ENCODE peak calls at places on chromosomes 5 and 9, in ten cellular contexts. W is MM.1S, M is endodermal cell, U is esophagus muscularis mucosa, Q is PC-3, K is IMR-90, I is HCT116, O is left ventricle myocardium inferior, G is neural progenitor cell, C is cardiac muscle cell. F is an unnamed sample. For H3K36me3, the result is how much of the 10 kb centered on the place peaks cover.

GRCh38 chr5:51226420-51226735 is 156.9 kb upstream of the ISL1 start:
- DNase-seq in W (no peak), I (peak), C (no peak), O (no peak), G (peak), K (no peak), M (peak), Q (no peak), U (no peak), F (no peak)

GRCh38 chr5:89457411-89458329 is 574.7 kb upstream of the MEF2C start:
- DNase-seq in O (peak), M (no peak), I (peak), U (no peak), K (no peak), C (peak), Q (peak), G (no peak), W (no peak), F (peak)

GRCh38 chr9:14438232-14438966 is 124.5 kb upstream of the NFIB start:
- DNase-seq in I (no peak), Q (no peak), G (no peak), O (no peak), K (peak), W (no peak), U (no peak), C (no peak), M (no peak), F (no peak)

GRCh38 chr9:38651400-38652042 is 31.1 kb upstream of the ANKRD18A start:
- DNase-seq in O (peak), W (no peak), M (no peak), G (no peak), K (no peak), Q (no peak), C (no peak), U (peak), I (no peak), F (no peak)

GRCh38 chr5:1199649-1200494 is 1.5 kb upstream of the SLC6A19 start:
- DNase-seq in Q (no peak), C (peak), M (no peak), U (no peak), W (no peak), K (no peak), G (peak), I (no peak), O (no peak), F (no peak)

GRCh38 chr9:91433180-91433579 is 9.5 kb upstream of the NFIL3 start:
- DNase-seq in C (peak), W (peak), O (no peak), I (peak), Q (peak), U (no peak), K (peak), M (no peak), G (no peak), F (no peak)

GRCh38 chr5:14872070-14872989 is 752 bp upstream of the ANKH start:
- DNase-seq in G (peak), W (peak), Q (peak), O (peak), I (no peak), M (peak), K (peak), U (no peak), C (peak), F (peak)

GRCh38 chr5:150540615-150541396 is 32.9 kb downstream of the NDST1 start:
- DNase-seq in K (peak), O (no peak), W (no peak), G (no peak), M (no peak), Q (peak), C (peak), I (no peak), U (no peak), F (peak)

GRCh38 chr9:91301161-91301560 is 60.6 kb downstream of the AUH start:
- DNase-seq in M (no peak), Q (peak), W (no peak), G (no peak), U (no peak), C (peak), O (no peak), I (peak), K (peak), F (no peak)

GRCh38 chr9:27125030-27125429 is 16.0 kb downstream of the TEK start:
- DNase-seq in K (peak), O (peak), G (no peak), M (no peak), U (no peak), Q (peak), W (no peak), C (peak), I (peak), F (peak)

GRCh38 chr9:130073373-130073772 is 19.7 kb downstream of the GPR107 start:
- DNase-seq in G (no peak), U (no peak), C (peak), Q (no peak), I (no peak), W (no peak), K (peak), M (peak), O (no peak), F (peak)

GRCh38 chr9:34985311-34985899 is 4.1 kb upstream of the DNAJB5 start:
- DNase-seq in U (no peak), M (peak), I (peak), K (peak), O (peak), C (peak), Q (peak), G (peak), W (peak), F (peak)

GRCh38 chr5:72109625-72110024 is 2.4 kb downstream of the MAP1B start:
- DNase-seq in G (peak), K (no peak), M (no peak), O (no peak), U (no peak), Q (no peak), C (peak), I (no peak), W (no peak), F (peak)

GRCh38 chr5:73030995-73031394 is 75.2 kb downstream of the FCHO2 start:
- DNase-seq in W (no peak), U (no peak), O (no peak), I (peak), G (peak), Q (peak), C (peak), M (peak), K (peak), F (no peak)

GRCh38 chr5:138932171-138932810 is 57.2 kb upstream of the LRRTM2 start:
- DNase-seq in W (no peak), C (no peak), O (no peak), G (no peak), Q (no peak), M (peak), I (no peak), K (no peak), U (no peak), F (no peak)

GRCh38 chr5:108184940-108185339 is 197.0 kb downstream of the FBXL17 start:
- DNase-seq in W (no peak), M (no peak), O (no peak), U (no peak), C (no peak), G (no peak), K (no peak), Q (no peak), I (no peak), F (no peak)

GRCh38 chr9:97923529-97924108 is 1.3 kb upstream of the TRMO start:
- DNase-seq in C (peak), Q (peak), M (peak), K (peak), W (peak), O (peak), U (peak), G (peak), I (peak), F (peak)

GRCh38 chr5:107067391-107067790 is 603.3 kb downstream of the EFNA5 start:
- DNase-seq in U (no peak), C (no peak), M (peak), O (peak), Q (no peak), G (peak), W (no peak), K (no peak), I (no peak), F (peak)

GRCh38 chr5:14242871-14243383 is 99.8 kb downstream of the TRIO start:
- DNase-seq in U (peak), I (no peak), W (no peak), C (no peak), O (no peak), Q (no peak), K (no peak), M (peak), G (no peak), F (no peak)

GRCh38 chr5:95554331-95554646 is 488 bp downstream of the SKIC3 start:
- DNase-seq in Q (no peak), I (no peak), U (no peak), O (no peak), W (peak), G (no peak), C (no peak), K (no peak), M (no peak), F (no peak)

GRCh38 chr9:123657921-123658320 is 272.0 kb downstream of the DENND1A start:
- DNase-seq in W (no peak), U (no peak), C (no peak), Q (no peak), O (no peak), I (no peak), G (no peak), M (no peak), K (no peak), F (no peak)

GRCh38 chr9:76542360-76542759 is 83.4 kb downstream of the GCNT1 start:
- DNase-seq in U (no peak), O (no peak), G (peak), Q (no peak), W (no peak), C (no peak), I (no peak), K (no peak), M (no peak), F (no peak)

GRCh38 chr9:129731477-129732085 is 21.3 kb downstream of the PTGES start:
- DNase-seq in W (no peak), Q (no peak), M (no peak), U (no peak), K (no peak), I (no peak), C (no peak), G (no peak), O (no peak), F (no peak)

GRCh38 chr9:107438211-107439030 is 51.1 kb downstream of the KLF4 start:
- DNase-seq in G (peak), W (no peak), U (no peak), C (no peak), Q (peak), O (no peak), I (no peak), K (no peak), M (peak), F (no peak)

GRCh38 chr9:37675661-37676060 is 24.9 kb downstream of the FRMPD1 start:
- DNase-seq in I (no peak), G (no peak), M (no peak), U (no peak), O (no peak), K (no peak), Q (no peak), W (no peak), C (no peak), F (no peak)

GRCh38 chr9:114168281-114169028 is 13.1 kb downstream of the COL27A1 start:
- DNase-seq in U (no peak), W (no peak), K (no peak), O (no peak), I (no peak), Q (no peak), M (no peak), C (no peak), G (no peak), F (no peak)

GRCh38 chr9:30622551-30622950 is 1761.9 kb upstream of the ACO1 start:
- DNase-seq in O (no peak), M (no peak), C (no peak), W (no peak), Q (peak), U (no peak), I (no peak), K (no peak), G (no peak), F (no peak)

GRCh38 chr5:93164690-93165089 is 416.3 kb downstream of the NR2F1-AS1 start:
- DNase-seq in U (no peak), Q (peak), K (peak), M (no peak), C (peak), W (no peak), I (peak), O (no peak), G (peak), F (peak)

GRCh38 chr5:24823625-24824024 is 178.8 kb upstream of the CDH10 start:
- DNase-seq in O (no peak), C (no peak), K (no peak), M (peak), W (no peak), U (no peak), I (no peak), G (no peak), Q (peak), F (no peak)

GRCh38 chr5:135662104-135662503 is 83.3 kb upstream of the CXCL14 start:
- DNase-seq in W (no peak), K (no peak), O (no peak), Q (no peak), U (peak), M (no peak), I (no peak), C (no peak), G (no peak), F (no peak)

GRCh38 chr5:170307575-170308465 is 10.2 kb upstream of the LCP2 start:
- DNase-seq in Q (peak), C (peak), M (no peak), K (peak), U (peak), O (peak), I (no peak), G (peak), W (no peak), F (peak)

GRCh38 chr5:113195726-113196125 is 219.1 kb downstream of the DCP2 start:
- DNase-seq in I (no peak), M (peak), W (no peak), O (no peak), Q (no peak), U (no peak), K (no peak), C (no peak), G (no peak), F (no peak)

GRCh38 chr5:134554319-134555222 is 29.1 kb downstream of the JADE2 start:
- DNase-seq in W (no peak), C (peak), U (no peak), Q (peak), I (no peak), O (peak), K (peak), M (no peak), G (no peak), F (peak)

GRCh38 chr9:135087489-135087791 is at the start of gene OLFM1:
- DNase-seq in C (peak), M (peak), O (peak), W (no peak), G (peak), K (peak), U (no peak), Q (peak), I (peak), F (peak)

GRCh38 chr5:154044099-154044498 is 5.3 kb downstream of the MFAP3 start:
- DNase-seq in W (no peak), Q (no peak), G (no peak), O (no peak), I (no peak), K (no peak), U (no peak), C (no peak), M (no peak), F (no peak)

GRCh38 chr5:67363195-67363594 is 166.6 kb upstream of the CD180 start:
- DNase-seq in O (no peak), M (no peak), I (no peak), K (no peak), C (peak), Q (no peak), U (no peak), G (no peak), W (no peak), F (no peak)

GRCh38 chr5:10400411-10400810 is 41.3 kb upstream of the ROPN1L start:
- DNase-seq in U (no peak), C (no peak), K (no peak), W (no peak), Q (no peak), G (no peak), I (no peak), O (no peak), M (no peak), F (no peak)

GRCh38 chr9:116381350-116381749 is 227.8 kb downstream of the PAPPA start:
- DNase-seq in I (no peak), C (peak), K (no peak), G (no peak), W (no peak), O (no peak), U (no peak), Q (no peak), M (no peak), F (no peak)

GRCh38 chr5:150137997-150138396 is 17.6 kb downstream of the PDGFRB start:
- DNase-seq in K (peak), Q (no peak), M (no peak), C (peak), G (no peak), U (no peak), W (no peak), O (no peak), I (no peak), F (no peak)

GRCh38 chr9:95007470-95007869 is 281.0 kb downstream of the AOPEP start:
- DNase-seq in O (no peak), Q (no peak), I (no peak), M (no peak), G (no peak), U (no peak), K (no peak), W (no peak), C (no peak), F (no peak)

GRCh38 chr5:157290156-157290980 is 24.4 kb downstream of the CYFIP2 start:
- DNase-seq in O (no peak), G (no peak), M (no peak), U (no peak), I (no peak), C (peak), W (no peak), K (peak), Q (peak), F (no peak)
- H3K36me3 ChIP-seq in O (under half), G (under half), M (under half), U (under half), I (under half), C (under half), W (under half), K (under half), Q (under half), F (under half)

GRCh38 chr9:127578952-127579853 is 32.9 kb upstream of the STXBP1 start:
- DNase-seq in M (peak), G (peak), I (peak), U (peak), K (peak), Q (peak), W (no peak), O (peak), C (peak), F (peak)
- TF ChIP-seq CTCF in M (peak), G (peak), I (no peak), U (peak), K (peak), Q (peak), W (no peak), O (peak), C (peak), F (peak)

DNA sequence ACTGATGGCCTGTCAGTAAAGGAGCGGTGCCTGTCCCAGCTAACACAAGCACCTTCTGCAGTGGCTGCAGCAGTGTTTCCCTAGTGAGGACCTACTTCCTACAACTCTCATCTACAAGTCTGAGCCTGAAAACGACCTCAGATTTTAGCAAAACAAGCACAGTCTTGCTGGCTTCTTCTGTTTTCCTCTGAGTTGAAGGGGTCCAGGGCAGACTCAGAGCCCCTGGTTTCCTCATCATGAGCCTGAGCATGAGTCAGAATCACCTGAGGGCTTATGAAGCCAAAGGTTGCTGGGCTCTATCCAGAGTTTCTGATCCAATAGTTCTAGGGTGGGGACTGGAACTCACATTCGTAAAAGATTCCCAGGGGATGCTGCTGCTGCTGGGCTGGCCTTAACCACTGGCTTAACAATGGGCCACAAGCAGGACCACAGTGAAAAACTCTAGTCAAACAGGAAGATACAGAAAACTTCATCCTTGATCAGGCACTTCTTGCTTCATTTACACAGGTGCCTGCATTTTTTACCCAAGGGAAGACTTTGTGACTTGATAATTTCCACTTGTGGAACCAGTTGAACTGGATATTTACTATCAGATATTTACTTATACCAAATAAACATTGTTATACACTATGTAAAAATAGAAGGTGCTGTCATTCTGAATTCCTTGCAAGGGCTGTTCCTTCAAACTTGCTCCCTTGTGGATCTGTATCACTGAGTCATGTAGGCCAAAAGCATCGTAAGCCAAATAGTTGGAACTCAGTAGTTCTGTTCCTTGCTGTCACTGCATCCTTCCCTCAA is 4.3 kb upstream of the ACER2 start:
- DNase-seq in Q (peak), K (no peak), M (no peak), O (no peak), U (no peak), I (no peak), W (no peak), G (no peak), C (no peak), F (no peak)
- H3K27ac ChIP-seq in Q (peak), K (no peak), M (no peak), O (peak), U (no peak), I (no peak), W (no peak), G (no peak), C (no peak), F (no peak)

DNA sequence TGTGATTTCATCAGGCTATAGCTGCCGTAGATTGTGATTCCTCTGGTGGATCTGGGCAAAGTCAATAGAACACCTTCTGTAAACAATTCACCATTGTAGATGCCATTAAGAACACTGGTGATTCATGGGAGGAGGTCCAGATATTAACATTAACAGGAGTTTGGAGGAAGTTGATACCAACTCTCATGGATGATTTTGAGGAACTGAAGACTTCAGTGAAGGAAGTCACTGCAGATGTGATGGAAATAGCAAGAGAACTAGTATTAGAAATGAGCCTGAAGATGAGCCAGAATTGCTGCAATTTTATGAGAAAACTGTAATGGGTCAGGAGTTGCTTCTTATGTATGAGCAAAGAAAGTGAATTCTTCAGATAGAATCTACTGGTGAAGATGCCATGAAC is 26.9 kb downstream of the TCERG1 start:
- DNase-seq in Q (no peak), C (no peak), M (no peak), K (no peak), W (no peak), I (no peak), U (no peak), G (no peak), O (no peak), F (no peak)
- H3K36me3 ChIP-seq in Q (half or more), C (half or more), M (half or more), K (under half), W (under half), I (half or more), U (half or more), G (under half), O (half or more), F (half or more)

GRCh38 chr5:32057157-32058096 is 116.7 kb downstream of the GOLPH3 start:
- DNase-seq in K (no peak), O (no peak), W (no peak), M (no peak), U (no peak), G (no peak), Q (peak), I (peak), C (peak), F (no peak)
- TF ChIP-seq CTCF in K (peak), O (peak), W (peak), M (peak), U (peak), G (peak), Q (peak), I (no peak), C (peak), F (peak)

F was measured in heart right ventricle.